ENCODE peak calls at places on chromosomes 16 and 17, in seven cellular contexts. D, K, N, T, C, J and H are unnamed samples.

GRCh38 chr16:25298165-25298872 is 40.7 kb upstream of the ZKSCAN2 start:
- DNase-seq in T (no peak), D (no peak), K (no peak), J (no peak), C (no peak), N (no peak), H (no peak)

GRCh38 chr17:5011928-5012327 is 14.2 kb downstream of the KIF1C start:
- DNase-seq in T (peak), C (no peak), N (no peak), J (peak), D (peak), K (no peak), H (peak)

GRCh38 chr17:45394913-45395568 is 37.6 kb downstream of the ARHGAP27 start:
- DNase-seq in T (peak), K (peak), D (peak), J (peak), N (peak), C (peak), H (peak)

GRCh38 chr17:49204521-49204920 is 5.9 kb downstream of the GNGT2 start:
- DNase-seq in J (no peak), C (no peak), K (no peak), T (no peak), N (no peak), D (no peak), H (no peak)

GRCh38 chr16:84574191-84574590 is 43.7 kb downstream of the COTL1 start:
- DNase-seq in J (no peak), C (no peak), D (no peak), T (no peak), N (no peak), K (no peak), H (no peak)

GRCh38 chr16:70777973-70778406 is 23.0 kb downstream of the VAC14 start:
- DNase-seq in J (no peak), D (no peak), C (peak), K (no peak), N (no peak), T (peak), H (peak)

GRCh38 chr17:39699818-39700147 is at the start of gene ERBB2:
- DNase-seq in K (peak), T (peak), J (peak), C (peak), D (peak), N (peak), H (peak)

GRCh38 chr16:22369221-22369811 is 5.1 kb downstream of the CDR2 start:
- DNase-seq in J (peak), D (peak), N (no peak), C (no peak), K (no peak), T (peak), H (peak)

GRCh38 chr17:65121916-65122821 is 15.0 kb upstream of the RGS9 start:
- DNase-seq in T (no peak), C (no peak), D (no peak), N (no peak), J (peak), K (no peak), H (no peak)

GRCh38 chr16:70331588-70332358 is 14.9 kb upstream of the DDX19A start:
- DNase-seq in J (peak), N (no peak), K (peak), D (peak), C (no peak), T (no peak), H (peak)

GRCh38 chr16:67451704-67452435 is 20.9 kb downstream of the HSD11B2 start:
- DNase-seq in T (no peak), K (no peak), D (no peak), N (peak), C (no peak), J (no peak), H (no peak)

GRCh38 chr17:37160940-37161339 is 212.2 kb downstream of the AATF start:
- DNase-seq in C (no peak), J (peak), N (no peak), D (peak), T (peak), K (no peak), H (peak)